ENCODE peak calls at places on chromosome 19, in seven cellular contexts. C is HCT116, Q is GM12892, O is GM12891, Z is breast epithelium, V is H1, S is GM12878. E is an unnamed sample.

GRCh38 chr19:29618871-29619270 is 12.8 kb downstream of the POP4 start:
- DNase-seq in Z (no peak), V (no peak), Q (no peak), C (no peak), O (no peak), S (no peak), E (no peak)

GRCh38 chr19:44111910-44112463 is 1.2 kb upstream of the ZNF225 start:
- DNase-seq in Q (no peak), O (no peak), Z (no peak), S (no peak), V (peak), C (no peak), E (no peak)

GRCh38 chr19:13884726-13885591 is 8.0 kb downstream of the NANOS3 start:
- DNase-seq in Z (no peak), C (no peak), O (no peak), V (no peak), S (no peak), Q (no peak), E (peak)

GRCh38 chr19:42038675-42039074 is 31.3 kb downstream of the GRIK5 start:
- DNase-seq in Q (no peak), V (no peak), O (no peak), Z (no peak), C (no peak), S (no peak), E (no peak)

GRCh38 chr19:45218426-45218825 is 26.8 kb downstream of the EXOC3L2 start:
- DNase-seq in S (no peak), Z (no peak), O (no peak), C (no peak), Q (no peak), V (no peak), E (no peak)

GRCh38 chr19:55689366-55690108 is 14.5 kb downstream of the EPN1 start:
- DNase-seq in Q (no peak), Z (peak), S (no peak), O (no peak), V (no peak), C (no peak), E (no peak)

GRCh38 chr19:13036366-13036976 is 41.2 kb downstream of the NFIX start:
- DNase-seq in Z (peak), O (no peak), C (peak), V (no peak), S (no peak), Q (no peak), E (peak)

GRCh38 chr19:31350693-31351211 is 1.5 kb upstream of the TSHZ3 start:
- DNase-seq in Q (no peak), C (no peak), Z (no peak), S (no peak), O (no peak), V (peak), E (peak)

GRCh38 chr19:49528211-49528771 is 488 bp downstream of the RCN3 start:
- DNase-seq in V (peak), Q (no peak), S (no peak), Z (no peak), O (no peak), C (no peak), E (no peak)

GRCh38 chr19:28239270-28239669 is 973.7 kb downstream of the UQCRFS1 start:
- DNase-seq in C (no peak), V (peak), S (no peak), Q (no peak), Z (no peak), O (no peak), E (no peak)

GRCh38 chr19:44702551-44703176 is 3.7 kb downstream of the CEACAM16 start:
- DNase-seq in O (no peak), S (no peak), Q (no peak), V (no peak), C (no peak), Z (no peak), E (no peak)

GRCh38 chr19:46480409-46480808 is 9.0 kb upstream of the PNMA8A start:
- DNase-seq in S (no peak), C (no peak), Z (no peak), Q (no peak), V (no peak), O (no peak), E (no peak)

GRCh38 chr19:35986664-35987570 is 8.1 kb upstream of the SDHAF1 start:
- DNase-seq in C (no peak), Z (no peak), Q (no peak), V (peak), O (no peak), S (no peak), E (no peak)

GRCh38 chr19:45884682-45885555 is 1.0 kb downstream of the IRF2BP1 start:
- DNase-seq in V (no peak), O (peak), Q (peak), C (no peak), S (no peak), Z (no peak), E (peak)

GRCh38 chr19:30107351-30107750 is 165.3 kb downstream of the URI1 start:
- DNase-seq in O (no peak), V (no peak), Z (no peak), S (no peak), C (no peak), Q (no peak), E (no peak)

DNA sequence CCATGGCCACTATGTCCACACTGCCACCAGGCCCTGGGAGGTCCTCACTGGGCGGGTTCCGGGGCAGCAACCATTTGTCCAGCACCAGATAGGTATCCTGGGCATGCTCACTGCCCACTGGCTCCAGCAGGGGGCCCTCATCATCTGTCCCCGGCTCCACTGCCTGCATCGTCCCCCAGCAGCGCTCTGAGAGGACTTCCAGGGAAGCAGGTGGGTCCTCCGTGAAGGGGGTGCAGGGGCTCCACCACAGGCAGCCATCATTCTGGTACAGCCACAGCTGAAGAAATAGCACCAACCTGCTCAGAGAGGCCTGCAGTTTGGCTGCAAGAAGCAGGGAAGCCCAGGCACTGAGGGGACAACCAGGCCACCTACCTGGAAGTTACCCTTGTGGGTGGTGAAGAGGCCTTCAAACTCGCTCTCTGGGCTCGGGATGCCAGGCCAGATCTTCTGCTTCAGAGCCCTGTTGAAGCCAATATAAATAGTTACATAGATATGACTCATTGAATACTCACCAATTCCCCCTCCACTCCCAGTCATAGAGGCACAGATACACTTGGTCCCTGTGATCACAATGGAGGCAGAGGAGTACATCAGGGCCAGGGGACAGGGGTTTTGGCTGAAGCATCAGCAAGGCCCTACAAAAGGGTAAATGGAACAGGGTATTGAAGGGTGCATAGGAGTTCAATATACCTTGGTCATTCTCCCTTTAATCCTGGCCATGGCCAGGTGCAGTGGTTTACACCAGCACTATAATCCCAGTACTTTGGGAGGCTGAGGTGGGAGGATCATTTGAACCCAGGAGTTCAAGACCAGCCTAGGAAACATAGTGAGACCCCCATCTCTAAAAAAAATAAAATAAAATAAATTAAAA is 4.1 kb downstream of the SWSAP1 start:
- DNase-seq in Q (no peak), Z (no peak), C (no peak), V (peak), S (no peak), O (no peak), E (peak)
- TF ChIP-seq POLR2A in Q (no peak), Z (no peak), C (no peak), V (no peak), S (no peak), O (no peak), E (no peak)

GRCh38 chr19:38417544-38418506 is 8.2 kb downstream of the RASGRP4 start:
- DNase-seq in Z (no peak), C (peak), V (peak), Q (peak), O (peak), S (no peak), E (peak)
- TF ChIP-seq POLR2AphosphoS5 in Z (no peak), C (no peak), V (peak), Q (no peak), O (no peak), S (no peak), E (no peak)

GRCh38 chr19:57282011-57282636 is 1.8 kb downstream of the ZNF460 start:
- DNase-seq in C (no peak), S (peak), Z (no peak), V (no peak), Q (no peak), O (no peak), E (no peak)

GRCh38 chr19:57276430-57276829 is 3.9 kb upstream of the ZNF460 start:
- DNase-seq in Q (no peak), O (no peak), S (no peak), C (no peak), V (no peak), Z (no peak), E (no peak)

GRCh38 chr19:57280913-57281425 is 684 bp downstream of the ZNF460 start:
- DNase-seq in Z (no peak), V (no peak), S (no peak), C (no peak), Q (no peak), O (no peak), E (no peak)

GRCh38 chr19:57279418-57280164 is 694 bp upstream of the ZNF460 start:
- DNase-seq in Z (peak), C (peak), S (peak), O (peak), V (peak), Q (peak), E (peak)

GRCh38 chr19:57280165-57280912 is at the start of gene ZNF460:
- DNase-seq in Q (peak), O (peak), C (peak), Z (peak), V (peak), S (peak), E (peak)
- TF ChIP-seq POLR2A in Q (peak), O (peak), C (peak), Z (peak), V (peak), S (peak), E (no peak)

GRCh38 chr19:40702337-40703012 is 12.0 kb upstream of the NUMBL start:
- DNase-seq in O (no peak), S (no peak), C (no peak), Z (no peak), V (peak), Q (no peak), E (peak)
- TF ChIP-seq POLR2AphosphoS5 in O (no peak), S (no peak), C (no peak), Z (no peak), V (no peak), Q (no peak), E (no peak)

GRCh38 chr19:917323-918151 is at the start of gene KISS1R:
- DNase-seq in Q (peak), C (no peak), S (no peak), V (peak), Z (no peak), O (no peak), E (peak)

GRCh38 chr19:919157-920050 is 2.3 kb downstream of the KISS1R start:
- DNase-seq in S (no peak), O (no peak), Z (no peak), Q (no peak), V (peak), C (no peak), E (no peak)

GRCh38 chr19:918152-918437 is 962 bp downstream of the KISS1R start:
- DNase-seq in Z (no peak), V (no peak), S (no peak), C (no peak), O (no peak), Q (no peak), E (no peak)

GRCh38 chr19:920051-920857 is 3.1 kb downstream of the KISS1R start:
- DNase-seq in Z (no peak), C (no peak), Q (peak), V (peak), S (no peak), O (no peak), E (no peak)

DNA sequence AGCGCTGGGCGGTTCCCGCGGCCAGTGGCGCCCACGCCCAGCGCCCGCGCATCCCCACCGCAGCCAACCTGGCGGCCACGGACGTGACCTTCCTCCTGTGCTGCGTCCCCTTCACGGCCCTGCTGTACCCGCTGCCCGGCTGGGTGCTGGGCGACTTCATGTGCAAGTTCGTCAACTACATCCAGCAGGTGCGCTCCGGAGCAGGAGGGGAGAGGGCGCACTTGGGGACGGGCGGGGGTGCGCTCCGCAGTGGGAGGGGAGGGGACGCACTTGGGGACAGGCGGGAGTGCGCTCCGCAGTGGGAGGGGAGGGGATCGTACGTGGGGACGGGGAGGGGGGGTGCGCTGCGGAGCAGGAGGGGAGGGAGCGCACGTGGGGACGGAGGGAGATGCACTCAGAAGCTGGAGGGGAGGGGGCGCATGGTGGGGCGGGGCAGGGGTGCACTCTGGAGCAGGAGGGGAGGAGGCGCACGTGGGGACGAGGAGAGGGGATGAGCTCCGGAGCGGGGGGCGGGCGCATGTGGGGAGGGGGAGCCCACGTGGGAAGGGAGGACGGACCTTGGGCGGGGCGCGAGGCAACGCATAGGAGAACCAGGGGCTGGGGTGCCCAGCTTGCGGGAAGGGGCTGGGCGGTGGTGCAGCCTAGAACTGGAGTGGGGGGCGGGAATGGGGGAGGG is 1.5 kb downstream of the KISS1R start:
- DNase-seq in V (no peak), Q (no peak), O (no peak), S (no peak), Z (no peak), C (no peak), E (no peak)
- TF ChIP-seq POLR2A in V (no peak), Q (no peak), O (no peak), S (no peak), Z (no peak), C (no peak), E (no peak)

GRCh38 chr19:32406161-32407003 is 812 bp downstream of the DPY19L3 start:
- DNase-seq in Q (no peak), O (no peak), Z (no peak), V (no peak), C (peak), S (no peak), E (no peak)

GRCh38 chr19:32404939-32405430 is 585 bp upstream of the DPY19L3 start:
- DNase-seq in C (no peak), O (no peak), S (no peak), V (peak), Q (no peak), Z (peak), E (peak)

GRCh38 chr19:32405431-32406160 is at the start of gene DPY19L3:
- DNase-seq in V (peak), Q (peak), O (peak), Z (peak), C (peak), S (peak), E (peak)

GRCh38 chr19:32404213-32404938 is 1.2 kb upstream of the DPY19L3 start:
- DNase-seq in O (no peak), C (no peak), Q (no peak), Z (no peak), V (no peak), S (no peak), E (no peak)

DNA sequence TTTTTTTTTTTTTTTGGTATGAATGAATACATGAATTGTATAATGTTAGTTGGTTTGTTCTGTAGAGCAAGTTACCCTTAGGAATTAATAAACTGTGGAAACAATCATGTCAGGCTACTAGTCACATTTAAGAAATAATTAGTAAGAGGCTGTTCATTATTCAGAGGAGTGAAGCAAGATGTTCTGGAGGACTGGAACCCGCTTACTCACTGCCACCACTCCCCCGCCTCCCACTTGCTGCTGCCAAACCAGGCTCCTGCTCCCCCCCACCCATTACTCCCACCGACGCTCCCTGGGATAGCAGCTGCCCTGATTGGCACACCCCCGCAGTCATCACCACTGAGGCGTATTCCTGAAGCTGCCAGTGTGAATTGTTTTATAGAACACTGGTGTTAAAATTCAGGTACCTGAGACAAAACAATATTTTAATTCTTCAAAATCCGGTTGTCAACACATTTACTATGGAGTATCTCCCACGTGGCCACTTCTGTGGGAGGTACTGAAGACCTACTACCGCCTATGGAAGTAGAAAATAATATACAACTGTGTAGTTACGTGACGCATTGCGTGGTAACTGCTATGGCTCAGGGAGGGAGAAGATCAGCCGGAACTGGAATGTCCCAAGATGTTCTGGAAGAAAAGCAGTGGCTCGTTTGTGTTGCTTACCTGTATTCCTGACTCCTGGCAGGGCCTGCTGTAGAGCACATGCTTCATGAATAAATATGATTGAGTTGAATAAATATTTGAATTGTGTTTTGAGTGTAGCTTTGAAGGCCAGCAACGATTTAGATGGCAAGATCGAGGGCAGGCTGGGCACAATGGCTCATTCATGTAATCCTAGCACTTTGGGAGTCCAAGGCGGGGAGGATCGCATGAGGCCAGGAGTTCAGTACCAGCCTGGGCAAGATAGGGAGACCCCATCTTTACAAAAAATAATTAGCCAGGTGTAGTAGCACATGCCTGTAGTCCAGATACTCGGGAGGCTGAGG is 1.7 kb downstream of the DPY19L3 start:
- DNase-seq in O (no peak), S (no peak), V (no peak), Z (no peak), C (no peak), Q (no peak), E (peak)
- TF ChIP-seq POLR2AphosphoS5 in O (no peak), S (no peak), V (no peak), Z (no peak), C (no peak), Q (no peak), E (peak)